ENCODE peak calls at places on chromosomes 3 and 15, in five cellular contexts. E is endothelial cell of umbilical vein, J is uterus, O is heart left ventricle, V is stomach. R is an unnamed sample.

GRCh38 chr15:55552926-55553325 is 35.2 kb downstream of the PYGO1 start:
- DNase-seq in O (peak; percentile 63), J (no peak), E (peak; percentile 10), V (no peak), R (peak; percentile 86)

GRCh38 chr3:193573403-193573802 is 18.7 kb upstream of the ATP13A4 start:
- DNase-seq in O (no peak), E (no peak), V (no peak), J (no peak), R (no peak)

GRCh38 chr15:43867096-43867495 is 40.3 kb downstream of the WDR76 start:
- DNase-seq in V (peak; percentile 37), J (no peak), E (no peak), O (no peak), R (no peak)

GRCh38 chr3:196454935-196455334 is 22.7 kb upstream of the UBXN7 start:
- DNase-seq in V (no peak), E (no peak), J (no peak), O (no peak), R (no peak)

GRCh38 chr3:142029791-142030190 is 119.6 kb downstream of the TFDP2 start:
- DNase-seq in V (no peak), O (no peak), E (no peak), J (no peak), R (no peak)

GRCh38 chr15:70219256-70219919 is 121.7 kb upstream of the TLE3 start:
- DNase-seq in O (no peak), E (no peak), J (no peak), V (no peak), R (no peak)

GRCh38 chr15:73620078-73620477 is 13.1 kb downstream of the NPTN start:
- DNase-seq in O (no peak), V (no peak), J (no peak), E (no peak), R (no peak)

GRCh38 chr15:34437687-34438086 is at the start of gene GOLGA8A:
- DNase-seq in V (peak; percentile 51), J (peak; percentile 26), E (peak; percentile 81), O (peak; percentile 60), R (peak; percentile 44)

GRCh38 chr3:66138336-66139234 is 82.2 kb upstream of the SLC25A26 start:
- DNase-seq in O (peak; percentile 51), V (peak; percentile 61), J (peak; percentile 27), E (peak; percentile 72), R (peak; percentile 74)

DNA sequence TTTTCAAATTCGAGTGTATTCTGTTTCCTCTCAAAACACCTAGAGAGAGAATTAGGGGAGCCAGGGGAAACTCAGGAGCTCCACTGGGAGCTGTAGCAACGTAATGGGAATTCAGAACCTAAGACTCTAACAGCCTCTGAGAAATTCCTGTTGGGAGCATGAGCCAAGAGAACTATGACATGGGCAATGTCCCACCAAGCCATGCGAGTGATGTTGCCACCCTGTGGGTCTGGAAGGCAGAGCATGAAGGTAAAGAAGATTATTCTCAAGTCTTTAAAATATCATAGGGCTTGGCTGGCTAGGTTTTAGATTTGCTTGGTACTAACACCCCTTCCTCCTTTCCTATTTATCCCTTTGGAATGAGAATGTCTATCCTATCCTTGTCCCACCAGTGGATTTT is 392.6 kb upstream of the ADAMTS9 start:
- DNase-seq in E (peak; percentile 16), O (no peak), J (no peak), V (no peak), R (peak; percentile 17)
- TF ChIP-seq CTCF in E (no peak), O (peak; percentile 32), J (no peak), V (no peak), R (peak; percentile 40)

GRCh38 chr3:101084404-101084803 is 91.2 kb upstream of the ABI3BP start:
- DNase-seq in O (no peak), V (no peak), E (no peak), J (no peak), R (no peak)
- H3K4me3 ChIP-seq in O (no peak overlapping the region), V (no peak overlapping the region), E (no peak overlapping the region), J (no peak overlapping the region), R (no peak overlapping the region)

DNA sequence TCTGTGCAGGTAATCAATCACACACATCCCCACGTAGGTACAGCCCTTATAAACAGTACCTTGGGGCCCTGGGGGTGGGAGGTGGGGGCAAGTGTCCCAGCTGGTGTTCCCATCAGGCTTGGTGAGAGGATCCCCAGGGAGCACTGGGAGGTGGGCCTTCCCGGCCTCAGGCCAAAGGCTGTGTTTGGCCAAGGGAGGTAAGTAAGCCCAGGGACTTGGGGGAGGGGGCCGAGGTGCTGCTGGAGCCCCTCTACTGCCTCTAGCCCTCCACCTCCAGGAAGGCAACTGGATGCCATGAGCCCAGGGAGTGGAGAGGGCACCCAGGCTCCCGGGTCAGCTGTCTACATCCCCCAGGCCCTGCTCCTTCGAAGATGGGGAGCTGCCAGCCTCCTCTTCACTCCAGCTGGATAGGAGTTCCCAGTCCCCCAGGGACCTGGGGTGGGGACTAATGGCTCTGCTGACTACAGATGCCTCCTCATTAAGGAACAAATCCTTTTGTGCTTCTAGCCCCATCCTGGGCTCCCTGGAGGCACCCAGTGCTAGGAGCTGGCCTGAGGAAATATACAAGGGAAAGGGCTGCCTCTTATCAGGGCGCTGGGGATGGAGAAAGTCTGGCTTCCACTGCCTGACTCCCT is 33.1 kb downstream of the RNU5B-1 start:
- DNase-seq in J (no peak), V (no peak), E (no peak), O (no peak), R (peak; percentile 95)
- H3K4me1 ChIP-seq in J (no peaks in the 10 kb centered on the region), V (no peaks in the 10 kb centered on the region), E (peaks cover 4% of the 10 kb centered on the region), O (no peaks in the 10 kb centered on the region), R (peaks cover 71% of the 10 kb centered on the region)

DNA sequence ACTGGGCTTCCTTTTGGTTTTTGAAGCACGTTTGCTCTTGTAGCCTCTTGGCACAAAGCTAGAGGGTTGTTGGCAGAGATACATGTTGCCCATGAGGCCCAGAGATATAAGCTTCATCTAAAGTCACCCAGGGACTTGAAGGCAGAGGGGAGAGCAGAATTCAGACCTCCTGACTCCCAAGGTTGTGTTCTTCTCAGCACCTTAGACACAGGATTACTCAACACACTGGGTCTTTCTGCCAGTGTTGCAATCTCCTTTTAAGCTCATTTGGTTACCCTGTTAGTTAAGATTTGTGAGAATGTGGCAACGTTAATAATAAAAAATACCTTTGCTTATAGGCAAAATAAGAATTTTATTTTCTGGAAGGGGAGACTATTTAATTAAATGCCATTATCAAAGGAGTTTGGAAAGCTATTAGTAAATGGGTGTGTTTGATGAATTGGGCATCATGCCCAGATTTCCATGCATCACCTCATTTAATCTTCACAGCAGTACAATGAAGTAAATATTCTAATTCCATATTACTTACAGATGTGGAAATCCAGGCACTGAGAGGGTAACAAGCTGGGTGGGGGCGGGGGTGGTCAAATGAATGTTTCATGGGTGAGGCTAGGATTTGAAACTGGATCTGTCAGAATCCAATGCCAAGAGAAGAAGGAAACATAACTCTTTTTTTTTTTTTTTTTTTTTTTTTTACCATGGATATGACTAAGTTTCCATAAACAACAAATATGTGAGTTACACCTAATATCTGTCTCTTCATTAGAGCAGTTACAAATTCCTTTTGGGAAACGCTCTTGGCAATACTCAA is 183.3 kb downstream of the NR1D2 start:
- DNase-seq in E (no peak), O (no peak), J (peak; percentile 47), V (no peak), R (no peak)
- TF ChIP-seq CTCF in E (no peak), O (no peak), J (no peak), V (no peak), R (no peak)

R was measured in BE2C.